ENCODE peak calls at places on chromosome X, in six cellular contexts. One of them, this sample, is unnamed. For H3K4me1, the result is how much of the 10 kb centered on the place peaks cover.

GRCh38 chrX:106564986-106565385 is 46.8 kb upstream of the RADX start:
- DNase-seq in body of pancreas: no peak
- DNase-seq in MM.1S: no peak
- DNase-seq in H9: no peak
- DNase-seq in uterus: no peak
- DNase-seq in tibial artery: no peak
- DNase-seq in this sample: no peak

GRCh38 chrX:150088042-150088441 is 149.8 kb upstream of the EOLA2 start:
- DNase-seq in body of pancreas: no peak
- DNase-seq in MM.1S: no peak
- DNase-seq in H9: no peak
- DNase-seq in uterus: no peak
- DNase-seq in tibial artery: no peak
- DNase-seq in this sample: no peak

GRCh38 chrX:153782324-153782723 is 1.5 kb downstream of the SRPK3 start:
- DNase-seq in body of pancreas: no peak
- DNase-seq in MM.1S: no peak
- DNase-seq in H9: peak
- DNase-seq in uterus: no peak
- DNase-seq in tibial artery: no peak
- DNase-seq in this sample: peak

GRCh38 chrX:151384807-151385206 is 12.2 kb upstream of the VMA21 start:
- DNase-seq in body of pancreas: peak
- DNase-seq in MM.1S: no peak
- DNase-seq in H9: no peak
- DNase-seq in uterus: no peak
- DNase-seq in tibial artery: no peak
- DNase-seq in this sample: no peak

GRCh38 chrX:54509401-54509800 is 13.4 kb upstream of the FGD1 start:
- DNase-seq in body of pancreas: no peak
- DNase-seq in MM.1S: no peak
- DNase-seq in H9: no peak
- DNase-seq in uterus: no peak
- DNase-seq in tibial artery: no peak
- DNase-seq in this sample: no peak

GRCh38 chrX:34943235-34943634 is 639 bp downstream of the FAM47B start:
- DNase-seq in body of pancreas: no peak
- DNase-seq in MM.1S: no peak
- DNase-seq in H9: no peak
- DNase-seq in uterus: no peak
- DNase-seq in tibial artery: no peak
- DNase-seq in this sample: no peak

GRCh38 chrX:12225073-12225472 is 86.8 kb downstream of the FRMPD4 start:
- DNase-seq in body of pancreas: no peak
- DNase-seq in MM.1S: no peak
- DNase-seq in H9: no peak
- DNase-seq in uterus: no peak
- DNase-seq in tibial artery: no peak
- DNase-seq in this sample: no peak

GRCh38 chrX:113644426-113644825 is 803.8 kb upstream of the AMOT start:
- DNase-seq in body of pancreas: no peak
- DNase-seq in MM.1S: no peak
- DNase-seq in H9: no peak
- DNase-seq in uterus: no peak
- DNase-seq in tibial artery: no peak
- DNase-seq in this sample: no peak

GRCh38 chrX:48781705-48782104 is 4.7 kb upstream of the GATA1 start:
- DNase-seq in body of pancreas: no peak
- DNase-seq in MM.1S: no peak
- DNase-seq in H9: no peak
- DNase-seq in uterus: no peak
- DNase-seq in tibial artery: no peak
- DNase-seq in this sample: no peak

GRCh38 chrX:45710081-45710801 is 509.6 kb upstream of the DIPK2B start:
- DNase-seq in body of pancreas: no peak
- DNase-seq in MM.1S: no peak
- DNase-seq in H9: no peak
- DNase-seq in uterus: no peak
- DNase-seq in tibial artery: no peak
- DNase-seq in this sample: no peak

GRCh38 chrX:72554448-72555140 is 18.0 kb downstream of the HDAC8 start:
- DNase-seq in body of pancreas: peak
- DNase-seq in MM.1S: no peak
- DNase-seq in H9: peak
- DNase-seq in uterus: no peak
- DNase-seq in tibial artery: peak
- DNase-seq in this sample: peak

GRCh38 chrX:47030339-47030738 is 47.9 kb upstream of the RGN start:
- DNase-seq in body of pancreas: no peak
- DNase-seq in MM.1S: peak
- DNase-seq in H9: no peak
- DNase-seq in uterus: no peak
- DNase-seq in tibial artery: no peak
- DNase-seq in this sample: peak

GRCh38 chrX:129649268-129650182 is 5.2 kb downstream of the APLN start:
- DNase-seq in body of pancreas: no peak
- DNase-seq in MM.1S: no peak
- DNase-seq in H9: peak
- DNase-seq in uterus: no peak
- DNase-seq in tibial artery: no peak
- DNase-seq in this sample: no peak

GRCh38 chrX:140507223-140507981 is 2.5 kb upstream of the SOX3 start:
- DNase-seq in body of pancreas: no peak
- DNase-seq in MM.1S: no peak
- DNase-seq in H9: peak
- DNase-seq in uterus: no peak
- DNase-seq in tibial artery: no peak
- DNase-seq in this sample: no peak

GRCh38 chrX:39985551-39985950 is 112.2 kb downstream of the BCOR start:
- DNase-seq in body of pancreas: no peak
- DNase-seq in MM.1S: no peak
- DNase-seq in H9: peak
- DNase-seq in uterus: no peak
- DNase-seq in tibial artery: no peak
- DNase-seq in this sample: no peak

GRCh38 chrX:13341491-13342101 is 21.7 kb upstream of the ATXN3L start:
- DNase-seq in body of pancreas: no peak
- DNase-seq in MM.1S: no peak
- DNase-seq in H9: no peak
- DNase-seq in uterus: no peak
- DNase-seq in tibial artery: no peak
- DNase-seq in this sample: no peak

GRCh38 chrX:122475306-122475705 is 708.8 kb upstream of the GRIA3 start:
- DNase-seq in body of pancreas: no peak
- DNase-seq in MM.1S: no peak
- DNase-seq in H9: no peak
- DNase-seq in uterus: no peak
- DNase-seq in tibial artery: no peak
- DNase-seq in this sample: no peak

GRCh38 chrX:40278340-40279090 is 180.8 kb upstream of the BCOR start:
- DNase-seq in body of pancreas: no peak
- DNase-seq in MM.1S: no peak
- DNase-seq in H9: no peak
- DNase-seq in uterus: no peak
- DNase-seq in tibial artery: no peak
- DNase-seq in this sample: peak

GRCh38 chrX:68995780-68996551 is 167.1 kb downstream of the EFNB1 start:
- DNase-seq in body of pancreas: peak
- DNase-seq in MM.1S: no peak
- DNase-seq in H9: peak
- DNase-seq in uterus: peak
- DNase-seq in tibial artery: no peak
- DNase-seq in this sample: peak

GRCh38 chrX:8179653-8180052 is 8.6 kb upstream of the VCX2 start:
- DNase-seq in body of pancreas: no peak
- DNase-seq in MM.1S: no peak
- DNase-seq in H9: no peak
- DNase-seq in uterus: no peak
- DNase-seq in tibial artery: no peak
- DNase-seq in this sample: no peak

GRCh38 chrX:39418936-39419659 is 617.8 kb downstream of the MID1IP1 start:
- DNase-seq in body of pancreas: peak
- DNase-seq in MM.1S: no peak
- DNase-seq in H9: no peak
- DNase-seq in uterus: peak
- DNase-seq in tibial artery: no peak
- DNase-seq in this sample: no peak

GRCh38 chrX:15874672-15875071 is 20.1 kb upstream of the AP1S2 start:
- DNase-seq in body of pancreas: no peak
- DNase-seq in MM.1S: no peak
- DNase-seq in H9: no peak
- DNase-seq in uterus: no peak
- DNase-seq in tibial artery: no peak
- DNase-seq in this sample: peak

GRCh38 chrX:112147206-112147605 is 64.6 kb upstream of the TRPC5 start:
- DNase-seq in body of pancreas: peak
- DNase-seq in MM.1S: peak
- DNase-seq in H9: peak
- DNase-seq in uterus: no peak
- DNase-seq in tibial artery: no peak
- DNase-seq in this sample: no peak

GRCh38 chrX:39758791-39759525 is 338.8 kb downstream of the BCOR start:
- DNase-seq in body of pancreas: no peak
- DNase-seq in MM.1S: no peak
- DNase-seq in H9: no peak
- DNase-seq in uterus: no peak
- DNase-seq in tibial artery: peak
- DNase-seq in this sample: no peak

DNA sequence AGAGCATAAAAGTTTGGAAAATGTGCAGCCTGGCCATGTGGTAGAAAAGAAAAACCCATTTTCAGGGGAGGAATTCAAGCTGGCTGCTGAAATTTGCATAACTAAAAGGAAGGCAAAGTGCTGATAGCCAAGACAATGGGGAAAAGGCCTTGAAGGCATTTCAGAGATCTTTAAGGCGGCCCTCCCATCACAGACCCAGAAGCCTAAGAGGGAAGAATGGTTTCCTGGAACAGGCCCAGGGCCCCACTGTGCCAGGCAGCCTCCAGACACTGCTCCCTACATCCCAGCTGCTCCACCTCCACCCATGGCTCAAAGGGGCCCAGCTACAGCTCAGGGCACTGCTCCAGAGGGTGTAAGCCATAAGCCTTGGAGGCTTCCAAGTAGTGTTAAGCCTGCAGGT is 158.0 kb upstream of the PRDX4 start:
- DNase-seq in body of pancreas: no peak
- DNase-seq in MM.1S: no peak
- DNase-seq in H9: peak
- DNase-seq in uterus: no peak
- DNase-seq in tibial artery: no peak
- DNase-seq in this sample: no peak
- H3K27ac ChIP-seq in body of pancreas: no peak
- H3K27ac ChIP-seq in MM.1S: no peak
- H3K27ac ChIP-seq in H9: peak
- H3K27ac ChIP-seq in uterus: no peak
- H3K27ac ChIP-seq in tibial artery: no peak
- H3K27ac ChIP-seq in this sample: no peak

GRCh38 chrX:4675686-4676300 is 962.3 kb upstream of the PRKX start:
- DNase-seq in body of pancreas: no peak
- DNase-seq in MM.1S: no peak
- DNase-seq in H9: no peak
- DNase-seq in uterus: no peak
- DNase-seq in tibial artery: no peak
- DNase-seq in this sample: no peak

GRCh38 chrX:4671344-4671743 is 957.9 kb upstream of the PRKX start:
- DNase-seq in body of pancreas: no peak
- DNase-seq in MM.1S: no peak
- DNase-seq in H9: no peak
- DNase-seq in uterus: no peak
- DNase-seq in tibial artery: no peak
- DNase-seq in this sample: no peak

GRCh38 chrX:4674028-4674782 is 960.8 kb upstream of the PRKX start:
- DNase-seq in body of pancreas: no peak
- DNase-seq in MM.1S: no peak
- DNase-seq in H9: no peak
- DNase-seq in uterus: no peak
- DNase-seq in tibial artery: no peak
- DNase-seq in this sample: no peak

GRCh38 chrX:4668802-4669536 is 955.5 kb upstream of the PRKX start:
- DNase-seq in body of pancreas: no peak
- DNase-seq in MM.1S: no peak
- DNase-seq in H9: no peak
- DNase-seq in uterus: no peak
- DNase-seq in tibial artery: no peak
- DNase-seq in this sample: no peak

GRCh38 chrX:4670606-4671005 is 957.2 kb upstream of the PRKX start:
- DNase-seq in body of pancreas: peak
- DNase-seq in MM.1S: no peak
- DNase-seq in H9: no peak
- DNase-seq in uterus: no peak
- DNase-seq in tibial artery: no peak
- DNase-seq in this sample: no peak
- H3K4me1 ChIP-seq in body of pancreas: under half
- H3K4me1 ChIP-seq in MM.1S: under half
- H3K4me1 ChIP-seq in H9: under half
- H3K4me1 ChIP-seq in uterus: under half
- H3K4me1 ChIP-seq in tibial artery: under half
- H3K4me1 ChIP-seq in this sample: under half

GRCh38 chrX:43595931-43596330 is 60.2 kb upstream of the MAOA start:
- DNase-seq in body of pancreas: no peak
- DNase-seq in MM.1S: no peak
- DNase-seq in H9: no peak
- DNase-seq in uterus: no peak
- DNase-seq in tibial artery: no peak
- DNase-seq in this sample: no peak

GRCh38 chrX:43589735-43590515 is 66.2 kb upstream of the MAOA start:
- DNase-seq in body of pancreas: no peak
- DNase-seq in MM.1S: no peak
- DNase-seq in H9: no peak
- DNase-seq in uterus: no peak
- DNase-seq in tibial artery: no peak
- DNase-seq in this sample: peak

GRCh38 chrX:43586855-43587254 is 69.2 kb upstream of the MAOA start:
- DNase-seq in body of pancreas: no peak
- DNase-seq in MM.1S: no peak
- DNase-seq in H9: no peak
- DNase-seq in uterus: no peak
- DNase-seq in tibial artery: no peak
- DNase-seq in this sample: peak

GRCh38 chrX:43592597-43592996 is 63.5 kb upstream of the MAOA start:
- DNase-seq in body of pancreas: peak
- DNase-seq in MM.1S: no peak
- DNase-seq in H9: no peak
- DNase-seq in uterus: no peak
- DNase-seq in tibial artery: no peak
- DNase-seq in this sample: no peak
- H3K27ac ChIP-seq in body of pancreas: no peak
- H3K27ac ChIP-seq in MM.1S: no peak
- H3K27ac ChIP-seq in H9: no peak
- H3K27ac ChIP-seq in uterus: no peak
- H3K27ac ChIP-seq in tibial artery: no peak
- H3K27ac ChIP-seq in this sample: no peak

DNA sequence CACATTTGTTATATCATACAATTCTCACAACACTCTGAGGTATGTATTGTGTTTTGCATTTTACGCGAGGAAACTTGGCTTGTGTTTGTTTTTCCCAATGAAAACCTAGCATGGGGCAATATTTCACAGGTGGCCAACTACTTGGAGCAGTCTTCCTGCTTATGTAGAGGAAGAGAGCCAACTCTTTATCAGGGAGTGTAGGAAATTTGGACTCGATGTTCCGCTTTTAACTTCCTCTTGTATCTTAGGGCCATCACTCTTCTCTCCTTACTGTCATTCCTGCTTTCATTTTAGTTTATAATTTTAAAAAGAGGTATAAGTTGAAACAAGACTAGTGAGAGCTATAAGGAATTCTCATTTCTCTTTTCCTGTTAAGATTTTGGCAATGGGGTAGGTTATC is 107.7 kb upstream of the RPS6KA3 start:
- DNase-seq in body of pancreas: no peak
- DNase-seq in MM.1S: no peak
- DNase-seq in H9: no peak
- DNase-seq in uterus: no peak
- DNase-seq in tibial artery: no peak
- DNase-seq in this sample: no peak
- H3K4me1 ChIP-seq in body of pancreas: under half
- H3K4me1 ChIP-seq in MM.1S: under half
- H3K4me1 ChIP-seq in H9: under half
- H3K4me1 ChIP-seq in uterus: under half
- H3K4me1 ChIP-seq in tibial artery: under half
- H3K4me1 ChIP-seq in this sample: under half

This sample was measured in small intestine.